ENCODE peak calls at places on chromosomes 13 and 19, in six cellular contexts. O, Z, L, W, U and Q are unnamed samples.
A peak's percentile ranks its signal among the peaks of the same experiment; 100 is the strongest.

GRCh38 chr13:27379126-27379525 is 45.3 kb upstream of the GTF3A start:
- DNase-seq in O (no peak), Z (no peak), L (no peak), W (no peak), U (no peak), Q (no peak)

GRCh38 chr19:52542984-52543664 is 15.7 kb downstream of the ZNF808 start:
- DNase-seq in O (peak; percentile 25), Z (peak; percentile 27), L (no peak), W (no peak), U (peak; percentile 2), Q (no peak)

GRCh38 chr13:102355251-102355650 is 46.6 kb downstream of the FGF14 start:
- DNase-seq in O (no peak), Z (no peak), L (no peak), W (no peak), U (no peak), Q (no peak)

GRCh38 chr19:7187605-7188339 is 106.4 kb downstream of the INSR start:
- DNase-seq in O (no peak), Z (no peak), L (no peak), W (no peak), U (no peak), Q (no peak)

GRCh38 chr19:49851456-49852259 is 699 bp downstream of the PTOV1 start:
- DNase-seq in O (no peak), Z (no peak), L (peak; percentile 32), W (no peak), U (peak; percentile 55), Q (peak; percentile 59)

GRCh38 chr13:28321751-28322150 is 173.2 kb downstream of the FLT1 start:
- DNase-seq in O (no peak), Z (no peak), L (no peak), W (no peak), U (peak; percentile 6), Q (no peak)

GRCh38 chr13:24299488-24300114 is 9.8 kb upstream of the C1QTNF9 start:
- DNase-seq in O (no peak), Z (no peak), L (no peak), W (no peak), U (no peak), Q (no peak)

GRCh38 chr13:113080901-113081521 is 24.6 kb upstream of the F7 start:
- DNase-seq in O (no peak), Z (no peak), L (no peak), W (no peak), U (no peak), Q (no peak)

GRCh38 chr13:60453490-60453889 is 56.5 kb downstream of the TDRD3 start:
- DNase-seq in O (no peak), Z (no peak), L (no peak), W (no peak), U (peak; percentile 47), Q (no peak)

GRCh38 chr19:18119243-18120105 is 21.9 kb downstream of the MAST3 start:
- DNase-seq in O (no peak), Z (no peak), L (peak; percentile 60), W (no peak), U (no peak), Q (peak; percentile 52)

GRCh38 chr13:87661471-87661870 is 9.7 kb upstream of the SLITRK5 start:
- DNase-seq in O (no peak), Z (peak; percentile 18), L (no peak), W (no peak), U (peak; percentile 80), Q (no peak)

GRCh38 chr19:10669246-10669645 is 15.1 kb downstream of the ILF3 start:
- DNase-seq in O (no peak), Z (no peak), L (no peak), W (no peak), U (no peak), Q (no peak)